ENCODE peak calls at places on chromosomes 5 and 9, in eight cellular contexts. F is Jurkat, Clone E6-1; E is anterior cingulate cortex; R is T-helper 22 cell; P is heart left ventricle; I is endothelial cell of umbilical vein; L is fibroblast of lung; H is hypothalamus. U is an unnamed sample.

GRCh38 chr5:52784741-52785140 is 3.0 kb upstream of the ITGA1 start:
- DNase-seq in F (no peak), E (no peak), R (no peak), P (no peak), I (no peak), L (no peak), H (no peak), U (no peak)

GRCh38 chr9:136012651-136013050 is 51.5 kb upstream of the UBAC1 start:
- DNase-seq in F (no peak), E (no peak), R (no peak), P (no peak), I (no peak), L (peak; percentile 64), H (no peak), U (no peak)

GRCh38 chr9:86202338-86202882 is 57.0 kb downstream of the C9orf153 start:
- DNase-seq in F (peak; percentile 34), E (no peak), R (no peak), P (no peak), I (peak; percentile 54), L (peak; percentile 69), H (no peak), U (no peak)

GRCh38 chr5:173333900-173334685 is 5.9 kb upstream of the STC2 start:
- DNase-seq in F (no peak), E (no peak), R (no peak), P (no peak), I (peak; percentile 80), L (peak; percentile 83), H (no peak), U (no peak)

GRCh38 chr9:100072805-100073204 is 26.0 kb downstream of the ERP44 start:
- DNase-seq in F (no peak), E (no peak), R (no peak), P (no peak), I (no peak), L (no peak), H (no peak), U (no peak)

GRCh38 chr9:15249042-15249818 is 57.8 kb downstream of the TTC39B start:
- DNase-seq in F (no peak), E (no peak), R (no peak), P (no peak), I (peak; percentile 69), L (peak; percentile 65), H (no peak), U (no peak)

GRCh38 chr9:95574176-95574575 is 57.4 kb upstream of the PTCH1 start:
- DNase-seq in F (peak; percentile 3), E (peak; percentile 29), R (no peak), P (no peak), I (no peak), L (no peak), H (no peak), U (no peak)

GRCh38 chr9:136665704-136666363 is 3.1 kb downstream of the EGFL7 start:
- DNase-seq in F (no peak), E (no peak), R (no peak), P (no peak), I (no peak), L (no peak), H (no peak), U (no peak)

GRCh38 chr5:150117945-150118560 is 31.7 kb upstream of the CSF1R start:
- DNase-seq in F (no peak), E (no peak), R (no peak), P (no peak), I (no peak), L (no peak), H (no peak), U (no peak)

GRCh38 chr9:124784503-124784902 is 7.6 kb downstream of the OLFML2A start:
- DNase-seq in F (no peak), E (no peak), R (no peak), P (no peak), I (no peak), L (peak; percentile 55), H (no peak), U (peak; percentile 5)

GRCh38 chr5:1479581-1480188 is 34.4 kb upstream of the SLC6A3 start:
- DNase-seq in F (no peak), E (no peak), R (no peak), P (no peak), I (peak; percentile 27), L (peak; percentile 81), H (peak; percentile 33), U (peak; percentile 92)

GRCh38 chr5:150358261-150359095 is 981 bp downstream of the TCOF1 start:
- DNase-seq in F (no peak), E (no peak), R (no peak), P (no peak), I (peak; percentile 28), L (peak; percentile 8), H (no peak), U (no peak)

GRCh38 chr5:139012170-139012569 is 137.0 kb upstream of the LRRTM2 start:
- DNase-seq in F (no peak), E (no peak), R (no peak), P (no peak), I (no peak), L (no peak), H (no peak), U (no peak)

GRCh38 chr9:98732801-98733200 is 24.1 kb upstream of the GABBR2 start:
- DNase-seq in F (no peak), E (no peak), R (no peak), P (no peak), I (no peak), L (no peak), H (no peak), U (no peak)

GRCh38 chr5:167577616-167578015 is 713.8 kb upstream of the WWC1 start:
- DNase-seq in F (no peak), E (no peak), R (no peak), P (no peak), I (no peak), L (no peak), H (no peak), U (no peak)

GRCh38 chr5:122844136-122844915 is 1.1 kb upstream of the SNX24 start:
- DNase-seq in F (no peak), E (no peak), R (no peak), P (no peak), I (peak; percentile 14), L (peak; percentile 23), H (no peak), U (no peak)

GRCh38 chr5:54944364-54944763 is 41.0 kb downstream of the ESM1 start:
- DNase-seq in F (peak; percentile 54), E (no peak), R (peak; percentile 2), P (peak; percentile 16), I (peak; percentile 75), L (peak; percentile 68), H (peak; percentile 7), U (no peak)

GRCh38 chr5:81045389-81045807 is 85.2 kb downstream of the RASGRF2 start:
- DNase-seq in F (no peak), E (no peak), R (no peak), P (no peak), I (no peak), L (no peak), H (no peak), U (no peak)

GRCh38 chr9:133733074-133733408 is 5.1 kb downstream of the SARDH start:
- DNase-seq in F (no peak), E (no peak), R (no peak), P (no peak), I (no peak), L (no peak), H (no peak), U (no peak)

GRCh38 chr9:132791699-132792240 is 86.3 kb downstream of the AK8 start:
- DNase-seq in F (no peak), E (no peak), R (no peak), P (no peak), I (no peak), L (no peak), H (no peak), U (no peak)

GRCh38 chr9:124415852-124416484 is 726 bp upstream of the PSMB7 start:
- DNase-seq in F (no peak), E (no peak), R (no peak), P (no peak), I (no peak), L (no peak), H (no peak), U (no peak)

GRCh38 chr9:113538646-113539430 is 75.3 kb downstream of the RGS3 start:
- DNase-seq in F (no peak), E (no peak), R (no peak), P (no peak), I (no peak), L (no peak), H (peak; percentile 7), U (no peak)

GRCh38 chr5:167916261-167916660 is 375.2 kb upstream of the WWC1 start:
- DNase-seq in F (no peak), E (no peak), R (no peak), P (no peak), I (no peak), L (no peak), H (no peak), U (no peak)

GRCh38 chr5:115774684-115775083 is 41.8 kb downstream of the CDO1 start:
- DNase-seq in F (no peak), E (no peak), R (no peak), P (peak; percentile 66), I (no peak), L (no peak), H (no peak), U (no peak)

GRCh38 chr5:180598316-180598701 is 7.0 kb upstream of the SCGB3A1 start:
- DNase-seq in F (no peak), E (no peak), R (no peak), P (no peak), I (no peak), L (no peak), H (no peak), U (no peak)

GRCh38 chr5:166952055-166952454 is 1339.4 kb upstream of the WWC1 start:
- DNase-seq in F (no peak), E (no peak), R (no peak), P (no peak), I (no peak), L (no peak), H (no peak), U (no peak)

GRCh38 chr9:12681620-12682019 is 11.6 kb upstream of the TYRP1 start:
- DNase-seq in F (no peak), E (no peak), R (no peak), P (no peak), I (no peak), L (no peak), H (no peak), U (no peak)